ENCODE peak calls at places on chromosome 15, in five cellular contexts. B, R, K, Z and F are unnamed samples.

GRCh38 chr15:78063966-78064365 is 13.5 kb downstream of the TBC1D2B start:
- DNase-seq in K (no peak), R (no peak), B (no peak), Z (no peak), F (no peak)

GRCh38 chr15:51678081-51678480 is 3.2 kb upstream of the SCG3 start:
- DNase-seq in K (no peak), B (no peak), R (no peak), Z (no peak), F (no peak)

GRCh38 chr15:73127302-73127936 is 75.2 kb downstream of the NEO1 start:
- DNase-seq in B (no peak), Z (no peak), R (peak; percentile 4), K (no peak), F (no peak)

GRCh38 chr15:66237513-66238235 is 15.9 kb downstream of the MEGF11 start:
- DNase-seq in K (no peak), Z (no peak), R (no peak), B (no peak), F (no peak)

GRCh38 chr15:67181221-67181639 is 73.2 kb downstream of the AAGAB start:
- DNase-seq in K (no peak), B (no peak), R (no peak), Z (no peak), F (no peak)

GRCh38 chr15:85542895-85543331 is 162.5 kb downstream of the AKAP13 start:
- DNase-seq in B (no peak), Z (no peak), K (no peak), R (no peak), F (no peak)

GRCh38 chr15:25410649-25411048 is 28.2 kb downstream of the UBE3A start:
- DNase-seq in Z (no peak), B (no peak), R (no peak), K (no peak), F (no peak)

GRCh38 chr15:40754883-40755815 is at the start of gene RMDN3:
- DNase-seq in K (peak; percentile 97), Z (peak; percentile 74), B (peak; percentile 86), R (peak; percentile 81), F (peak; percentile 88)

GRCh38 chr15:67506775-67507747 is 13.9 kb upstream of the C15orf61 start:
- DNase-seq in K (no peak), Z (no peak), B (no peak), R (no peak), F (no peak)

GRCh38 chr15:75693501-75694240 is 19.0 kb downstream of the CSPG4 start:
- DNase-seq in K (no peak), Z (peak; percentile 42), B (no peak), R (no peak), F (no peak)

GRCh38 chr15:85646538-85647091 is 148.1 kb downstream of the KLHL25 start:
- DNase-seq in R (no peak), Z (peak; percentile 78), B (no peak), K (no peak), F (peak; percentile 19)

GRCh38 chr15:72554471-72555425 is 80.6 kb downstream of the ARIH1 start:
- DNase-seq in Z (peak; percentile 74), K (no peak), B (peak; percentile 6), R (no peak), F (no peak)

GRCh38 chr15:62895905-62896316 is 146.6 kb upstream of the TPM1 start:
- DNase-seq in R (no peak), B (no peak), K (no peak), Z (peak; percentile 61), F (no peak)

GRCh38 chr15:66287461-66288055 is 5.8 kb upstream of the DIS3L start:
- DNase-seq in K (no peak), B (no peak), Z (no peak), R (no peak), F (peak; percentile 33)

GRCh38 chr15:71093089-71094024 is 21.9 kb upstream of the THSD4 start:
- DNase-seq in B (peak; percentile 28), R (no peak), K (no peak), Z (peak; percentile 87), F (no peak)

GRCh38 chr15:62254137-62254934 is 89.3 kb upstream of the C2CD4B start:
- DNase-seq in K (peak; percentile 82), Z (peak; percentile 29), B (no peak), R (peak; percentile 44), F (peak; percentile 81)

GRCh38 chr15:26665950-26666921 is 106.6 kb downstream of the GABRB3 start:
- DNase-seq in K (no peak), R (no peak), B (no peak), Z (no peak), F (no peak)

GRCh38 chr15:74958320-74958907 is 1.8 kb upstream of the RPP25 start:
- DNase-seq in R (no peak), K (no peak), Z (peak; percentile 50), B (no peak), F (no peak)

GRCh38 chr15:58329781-58330467 is 101.9 kb upstream of the LIPC start:
- DNase-seq in R (no peak), B (no peak), Z (no peak), K (no peak), F (no peak)

GRCh38 chr15:82730022-82730530 is 20.4 kb upstream of the AP3B2 start:
- DNase-seq in Z (no peak), B (no peak), K (no peak), R (no peak), F (no peak)